ENCODE peak calls at places on chromosomes 12 and 14, in six cellular contexts. One of them, this sample, is unnamed.

GRCh38 chr14:71380271-71380670 is 473.0 kb downstream of the PCNX1 start:
- DNase-seq in IMR-90: peak
- DNase-seq in stimulated activated CD8-positive, alpha-beta memory T cell treated with anti-CD3 and anti-CD28 coated beads, Interleukin-4, amount 100 ng/mL, for 1 hour: no peak
- DNase-seq in CD4-positive, alpha-beta T cell: no peak
- DNase-seq in adipocyte: peak
- DNase-seq in lung microvascular endothelial cell: peak
- DNase-seq in this sample: peak

GRCh38 chr14:99758121-99758871 is 34.9 kb upstream of the EML1 start:
- DNase-seq in IMR-90: peak
- DNase-seq in stimulated activated CD8-positive, alpha-beta memory T cell treated with anti-CD3 and anti-CD28 coated beads, Interleukin-4, amount 100 ng/mL, for 1 hour: no peak
- DNase-seq in CD4-positive, alpha-beta T cell: no peak
- DNase-seq in adipocyte: peak
- DNase-seq in lung microvascular endothelial cell: peak
- DNase-seq in this sample: peak

GRCh38 chr14:104294628-104294982 is 156.2 kb downstream of the KIF26A start:
- DNase-seq in IMR-90: no peak
- DNase-seq in stimulated activated CD8-positive, alpha-beta memory T cell treated with anti-CD3 and anti-CD28 coated beads, Interleukin-4, amount 100 ng/mL, for 1 hour: no peak
- DNase-seq in CD4-positive, alpha-beta T cell: no peak
- DNase-seq in adipocyte: no peak
- DNase-seq in lung microvascular endothelial cell: no peak
- DNase-seq in this sample: no peak

GRCh38 chr14:68932686-68933085 is 46.4 kb downstream of the ACTN1 start:
- DNase-seq in IMR-90: no peak
- DNase-seq in stimulated activated CD8-positive, alpha-beta memory T cell treated with anti-CD3 and anti-CD28 coated beads, Interleukin-4, amount 100 ng/mL, for 1 hour: no peak
- DNase-seq in CD4-positive, alpha-beta T cell: no peak
- DNase-seq in adipocyte: no peak
- DNase-seq in lung microvascular endothelial cell: no peak
- DNase-seq in this sample: no peak

GRCh38 chr12:78887008-78887407 is 22.4 kb downstream of the SYT1 start:
- DNase-seq in IMR-90: peak
- DNase-seq in stimulated activated CD8-positive, alpha-beta memory T cell treated with anti-CD3 and anti-CD28 coated beads, Interleukin-4, amount 100 ng/mL, for 1 hour: no peak
- DNase-seq in CD4-positive, alpha-beta T cell: no peak
- DNase-seq in adipocyte: peak
- DNase-seq in lung microvascular endothelial cell: peak
- DNase-seq in this sample: peak

GRCh38 chr12:57726151-57726883 is 12.2 kb downstream of the AGAP2 start:
- DNase-seq in IMR-90: peak
- DNase-seq in stimulated activated CD8-positive, alpha-beta memory T cell treated with anti-CD3 and anti-CD28 coated beads, Interleukin-4, amount 100 ng/mL, for 1 hour: no peak
- DNase-seq in CD4-positive, alpha-beta T cell: peak
- DNase-seq in adipocyte: peak
- DNase-seq in lung microvascular endothelial cell: peak
- DNase-seq in this sample: peak

GRCh38 chr12:73421832-73422231 is 1115.8 kb upstream of the ATXN7L3B start:
- DNase-seq in IMR-90: no peak
- DNase-seq in stimulated activated CD8-positive, alpha-beta memory T cell treated with anti-CD3 and anti-CD28 coated beads, Interleukin-4, amount 100 ng/mL, for 1 hour: no peak
- DNase-seq in CD4-positive, alpha-beta T cell: no peak
- DNase-seq in adipocyte: peak
- DNase-seq in lung microvascular endothelial cell: peak
- DNase-seq in this sample: no peak

GRCh38 chr14:25396128-25396527 is 346.2 kb upstream of the STXBP6 start:
- DNase-seq in IMR-90: no peak
- DNase-seq in stimulated activated CD8-positive, alpha-beta memory T cell treated with anti-CD3 and anti-CD28 coated beads, Interleukin-4, amount 100 ng/mL, for 1 hour: no peak
- DNase-seq in CD4-positive, alpha-beta T cell: no peak
- DNase-seq in adipocyte: no peak
- DNase-seq in lung microvascular endothelial cell: peak
- DNase-seq in this sample: peak

GRCh38 chr14:103607039-103607668 is 21.9 kb upstream of the KLC1 start:
- DNase-seq in IMR-90: peak
- DNase-seq in stimulated activated CD8-positive, alpha-beta memory T cell treated with anti-CD3 and anti-CD28 coated beads, Interleukin-4, amount 100 ng/mL, for 1 hour: peak
- DNase-seq in CD4-positive, alpha-beta T cell: peak
- DNase-seq in adipocyte: peak
- DNase-seq in lung microvascular endothelial cell: peak
- DNase-seq in this sample: peak

GRCh38 chr14:49405291-49405690 is 180.9 kb downstream of the RPS29 start:
- DNase-seq in IMR-90: peak
- DNase-seq in stimulated activated CD8-positive, alpha-beta memory T cell treated with anti-CD3 and anti-CD28 coated beads, Interleukin-4, amount 100 ng/mL, for 1 hour: no peak
- DNase-seq in CD4-positive, alpha-beta T cell: no peak
- DNase-seq in adipocyte: peak
- DNase-seq in lung microvascular endothelial cell: peak
- DNase-seq in this sample: peak

GRCh38 chr12:99713946-99714520 is 66.5 kb downstream of the GARIN6 start:
- DNase-seq in IMR-90: no peak
- DNase-seq in stimulated activated CD8-positive, alpha-beta memory T cell treated with anti-CD3 and anti-CD28 coated beads, Interleukin-4, amount 100 ng/mL, for 1 hour: no peak
- DNase-seq in CD4-positive, alpha-beta T cell: no peak
- DNase-seq in adipocyte: no peak
- DNase-seq in lung microvascular endothelial cell: no peak
- DNase-seq in this sample: no peak

GRCh38 chr14:65462411-65462810 is 49.9 kb downstream of the FUT8 start:
- DNase-seq in IMR-90: peak
- DNase-seq in stimulated activated CD8-positive, alpha-beta memory T cell treated with anti-CD3 and anti-CD28 coated beads, Interleukin-4, amount 100 ng/mL, for 1 hour: no peak
- DNase-seq in CD4-positive, alpha-beta T cell: no peak
- DNase-seq in adipocyte: peak
- DNase-seq in lung microvascular endothelial cell: no peak
- DNase-seq in this sample: peak

GRCh38 chr12:6370994-6371754 is 4.2 kb downstream of the SCNN1A start:
- DNase-seq in IMR-90: peak
- DNase-seq in stimulated activated CD8-positive, alpha-beta memory T cell treated with anti-CD3 and anti-CD28 coated beads, Interleukin-4, amount 100 ng/mL, for 1 hour: no peak
- DNase-seq in CD4-positive, alpha-beta T cell: no peak
- DNase-seq in adipocyte: no peak
- DNase-seq in lung microvascular endothelial cell: peak
- DNase-seq in this sample: no peak

This sample was measured in fibroblast of the aortic adventitia.